ENCODE peak calls at places on chromosome 14, in ten cellular contexts. Q is naive thymus-derived CD8-positive, alpha-beta T cell; Y is RCC 7860; S is kidney tubule cell; U is NCI-H1105; C is cardiac fibroblast; O is COLO829; E is omental fat pad; X is hypothalamus; B is germinal center. G is an unnamed sample.

GRCh38 chr14:102182190-102182589 is 42.5 kb downstream of the WDR20 start:
- DNase-seq in Q (no peak), Y (peak; percentile 25), S (peak; percentile 78), U (no peak), C (peak; percentile 40), O (peak; percentile 83), E (no peak), X (no peak), B (no peak), G (peak; percentile 59)

GRCh38 chr14:26820101-26820500 is 222.3 kb upstream of the NOVA1 start:
- DNase-seq in Q (no peak), Y (no peak), S (no peak), U (peak; percentile 31), C (peak; percentile 32), O (no peak), E (no peak), X (no peak), B (no peak), G (no peak)

GRCh38 chr14:21553266-21553665 is 26.6 kb downstream of the OR10G3 start:
- DNase-seq in Q (no peak), Y (no peak), S (no peak), U (no peak), C (no peak), O (no peak), E (no peak), X (no peak), B (no peak), G (no peak)

GRCh38 chr14:31926123-31926522 is 151.0 kb upstream of the ARHGAP5 start:
- DNase-seq in Q (no peak), Y (peak; percentile 7), S (peak; percentile 58), U (peak; percentile 48), C (peak; percentile 61), O (peak; percentile 57), E (no peak), X (no peak), B (peak; percentile 41), G (peak; percentile 29)

GRCh38 chr14:76181546-76181945 is 29.8 kb downstream of the GPATCH2L start:
- DNase-seq in Q (no peak), Y (no peak), S (peak; percentile 18), U (no peak), C (peak; percentile 12), O (no peak), E (no peak), X (no peak), B (peak; percentile 9), G (peak; percentile 10)

GRCh38 chr14:49497725-49498348 is 88.3 kb downstream of the RPS29 start:
- DNase-seq in Q (no peak), Y (peak; percentile 33), S (peak; percentile 72), U (peak; percentile 64), C (peak; percentile 83), O (peak; percentile 61), E (no peak), X (no peak), B (peak; percentile 53), G (peak; percentile 69)

GRCh38 chr14:37343307-37344094 is 145.8 kb downstream of the MIPOL1 start:
- DNase-seq in Q (no peak), Y (no peak), S (no peak), U (no peak), C (no peak), O (no peak), E (no peak), X (no peak), B (no peak), G (no peak)

GRCh38 chr14:22602853-22603252 is 4.8 kb downstream of the ABHD4 start:
- DNase-seq in Q (no peak), Y (peak; percentile 58), S (peak; percentile 69), U (no peak), C (no peak), O (no peak), E (no peak), X (no peak), B (no peak), G (no peak)

GRCh38 chr14:72686101-72686500 is 207.8 kb downstream of the DPF3 start:
- DNase-seq in Q (no peak), Y (peak; percentile 23), S (peak; percentile 69), U (no peak), C (no peak), O (no peak), E (no peak), X (no peak), B (no peak), G (peak; percentile 20)

GRCh38 chr14:20697273-20698017 is 8.9 kb downstream of the ANG start:
- DNase-seq in Q (peak; percentile 52), Y (peak; percentile 16), S (peak; percentile 80), U (peak; percentile 37), C (peak; percentile 82), O (peak; percentile 70), E (peak; percentile 53), X (peak; percentile 57), B (peak; percentile 50), G (peak; percentile 72)

GRCh38 chr14:54935958-54936357 is 33.3 kb upstream of the GCH1 start:
- DNase-seq in Q (no peak), Y (no peak), S (no peak), U (no peak), C (peak; percentile 5), O (no peak), E (no peak), X (no peak), B (no peak), G (no peak)

GRCh38 chr14:25010471-25010870 is 39.5 kb downstream of the STXBP6 start:
- DNase-seq in Q (no peak), Y (no peak), S (no peak), U (no peak), C (no peak), O (no peak), E (no peak), X (no peak), B (no peak), G (no peak)

GRCh38 chr14:100532154-100532915 is 54.9 kb downstream of the BEGAIN start:
- DNase-seq in Q (peak; percentile 0), Y (no peak), S (no peak), U (no peak), C (no peak), O (no peak), E (peak; percentile 15), X (no peak), B (no peak), G (no peak)

GRCh38 chr14:105086833-105087307 is 21.6 kb upstream of the GPR132 start:
- DNase-seq in Q (peak; percentile 80), Y (peak; percentile 55), S (peak; percentile 88), U (peak; percentile 58), C (peak; percentile 84), O (peak; percentile 25), E (no peak), X (no peak), B (peak; percentile 77), G (peak; percentile 92)

GRCh38 chr14:26938054-26938453 is 340.2 kb upstream of the NOVA1 start:
- DNase-seq in Q (no peak), Y (no peak), S (no peak), U (no peak), C (no peak), O (no peak), E (no peak), X (no peak), B (no peak), G (no peak)

GRCh38 chr14:69850086-69850735 is 29.0 kb upstream of the SMOC1 start:
- DNase-seq in Q (no peak), Y (no peak), S (no peak), U (no peak), C (no peak), O (no peak), E (no peak), X (no peak), B (no peak), G (no peak)

GRCh38 chr14:62162998-62163589 is 400.9 kb downstream of the SNAPC1 start:
- DNase-seq in Q (no peak), Y (no peak), S (peak; percentile 46), U (peak; percentile 38), C (peak; percentile 60), O (peak; percentile 66), E (no peak), X (no peak), B (peak; percentile 17), G (peak; percentile 71)

GRCh38 chr14:100827140-100827517 is 1.2 kb downstream of the MEG3 start:
- DNase-seq in Q (no peak), Y (no peak), S (no peak), U (no peak), C (peak; percentile 49), O (no peak), E (no peak), X (no peak), B (no peak), G (peak; percentile 62)

GRCh38 chr14:24259282-24260025 is 3.5 kb downstream of the TGM1 start:
- DNase-seq in Q (no peak), Y (no peak), S (peak; percentile 15), U (no peak), C (peak; percentile 77), O (no peak), E (no peak), X (no peak), B (no peak), G (peak; percentile 90)

GRCh38 chr14:66141733-66142132 is 344.4 kb upstream of the CCDC196 start:
- DNase-seq in Q (no peak), Y (no peak), S (no peak), U (no peak), C (no peak), O (no peak), E (no peak), X (no peak), B (no peak), G (no peak)

GRCh38 chr14:105067140-105067968 is 2.1 kb upstream of the GPR132 start:
- DNase-seq in Q (no peak), Y (peak; percentile 36), S (peak; percentile 81), U (no peak), C (no peak), O (no peak), E (no peak), X (no peak), B (no peak), G (peak; percentile 43)

G was measured in AG20443.